ENCODE peak calls at places on chromosome 12, in seven cellular contexts. K is GM20000; F is GM23248; A is stimulated activated CD8-positive, alpha-beta memory T cell treated with anti-CD3 and anti-CD28 coated beads, Interleukin-4, amount 100 ng/mL, for 24 hours; X is iPS-NIHi11; M is stimulated activated CD4-positive, alpha-beta T cell treated with anti-CD3 and anti-CD28 coated beads, Interleukin-4, amount 100 ng/mL, for 24 hours; N is NCI-H1436. B is an unnamed sample.

GRCh38 chr12:3220382-3221321 is 143.5 kb downstream of the TSPAN9 start:
- DNase-seq in K (no peak), F (no peak), A (no peak), X (no peak), M (no peak), N (no peak), B (no peak)

GRCh38 chr12:128771681-128772080 is 52.1 kb downstream of the SLC15A4 start:
- DNase-seq in K (no peak), F (peak; percentile 43), A (no peak), X (no peak), M (no peak), N (no peak), B (no peak)

GRCh38 chr12:34108967-34109366 is 86.7 kb downstream of the ALG10 start:
- DNase-seq in K (no peak), F (no peak), A (no peak), X (no peak), M (no peak), N (no peak), B (no peak)

GRCh38 chr12:114666746-114667668 is 17.0 kb downstream of the TBX3 start:
- DNase-seq in K (no peak), F (no peak), A (no peak), X (no peak), M (no peak), N (no peak), B (no peak)

GRCh38 chr12:85413266-85413665 is 133.2 kb downstream of the ALX1 start:
- DNase-seq in K (no peak), F (peak; percentile 21), A (no peak), X (no peak), M (no peak), N (no peak), B (no peak)

GRCh38 chr12:19185262-19185929 is 55.9 kb downstream of the PLEKHA5 start:
- DNase-seq in K (no peak), F (no peak), A (no peak), X (no peak), M (no peak), N (no peak), B (no peak)

GRCh38 chr12:117829108-117829507 is 139.7 kb downstream of the KSR2 start:
- DNase-seq in K (no peak), F (no peak), A (no peak), X (no peak), M (no peak), N (no peak), B (no peak)

GRCh38 chr12:118332511-118332910 is 40.2 kb downstream of the TAOK3 start:
- DNase-seq in K (no peak), F (peak; percentile 46), A (no peak), X (no peak), M (no peak), N (no peak), B (no peak)

GRCh38 chr12:109601557-109601956 is 28.0 kb downstream of the MVK start:
- DNase-seq in K (no peak), F (no peak), A (no peak), X (no peak), M (no peak), N (no peak), B (no peak)

GRCh38 chr12:84842406-84843013 is 70.1 kb downstream of the SLC6A15 start:
- DNase-seq in K (peak; percentile 15), F (peak; percentile 74), A (no peak), X (peak; percentile 16), M (no peak), N (peak; percentile 65), B (peak; percentile 12)

GRCh38 chr12:26651566-26652188 is 181.3 kb downstream of the ITPR2 start:
- DNase-seq in K (peak; percentile 26), F (peak; percentile 77), A (no peak), X (peak; percentile 78), M (peak; percentile 32), N (peak; percentile 23), B (peak; percentile 78)

GRCh38 chr12:99453831-99454538 is 193.6 kb upstream of the GARIN6 start:
- DNase-seq in K (peak; percentile 14), F (peak; percentile 23), A (no peak), X (no peak), M (no peak), N (no peak), B (no peak)

GRCh38 chr12:112904571-112904970 is 2.2 kb upstream of the OAS1 start:
- DNase-seq in K (no peak), F (peak; percentile 70), A (no peak), X (no peak), M (no peak), N (no peak), B (no peak)

GRCh38 chr12:69500631-69501030 is 30.4 kb downstream of the FRS2 start:
- DNase-seq in K (no peak), F (peak; percentile 46), A (no peak), X (no peak), M (no peak), N (no peak), B (no peak)

GRCh38 chr12:122190842-122191668 is 8.1 kb downstream of the LRRC43 start:
- DNase-seq in K (peak; percentile 88), F (peak; percentile 68), A (peak; percentile 54), X (peak; percentile 84), M (peak; percentile 77), N (peak; percentile 59), B (no peak)

GRCh38 chr12:28308891-28309290 is 118.6 kb downstream of the CCDC91 start:
- DNase-seq in K (no peak), F (no peak), A (no peak), X (no peak), M (no peak), N (no peak), B (no peak)